ENCODE peak calls at places on chromosome 14, in six cellular contexts. T is HFFc6, D is B cell, F is natural killer cell, G is RWPE2, J is spleen. C is an unnamed sample.

GRCh38 chr14:53683229-53683628 is 273.4 kb downstream of the BMP4 start:
- DNase-seq in T (no peak), D (no peak), F (no peak), G (no peak), J (no peak), C (no peak)

GRCh38 chr14:36981832-36982528 is 190.4 kb downstream of the SLC25A21 start:
- DNase-seq in T (peak), D (no peak), F (no peak), G (no peak), J (no peak), C (no peak)

GRCh38 chr14:106843951-106844483 is 1317.6 kb downstream of the TMEM121 start:
- DNase-seq in T (no peak), D (peak), F (peak), G (no peak), J (peak), C (no peak)

GRCh38 chr14:66974397-66975025 is 214.7 kb upstream of the GARIN2 start:
- DNase-seq in T (peak), D (no peak), F (no peak), G (no peak), J (no peak), C (no peak)

GRCh38 chr14:31070431-31070830 is 44.3 kb upstream of the STRN3 start:
- DNase-seq in T (peak), D (no peak), F (no peak), G (no peak), J (no peak), C (peak)

GRCh38 chr14:64464695-64465094 is 604 bp upstream of the AKAP5 start:
- DNase-seq in T (no peak), D (no peak), F (no peak), G (no peak), J (no peak), C (no peak)

GRCh38 chr14:56339855-56340701 is 221.9 kb downstream of the PELI2 start:
- DNase-seq in T (peak), D (peak), F (peak), G (no peak), J (peak), C (peak)

GRCh38 chr14:68564236-68564825 is 228.5 kb downstream of the ZFP36L1 start:
- DNase-seq in T (no peak), D (peak), F (no peak), G (no peak), J (no peak), C (no peak)

GRCh38 chr14:25015761-25016160 is 34.2 kb downstream of the STXBP6 start:
- DNase-seq in T (no peak), D (no peak), F (no peak), G (no peak), J (no peak), C (no peak)

GRCh38 chr14:92917956-92918355 is 5.0 kb upstream of the CHGA start:
- DNase-seq in T (no peak), D (no peak), F (no peak), G (no peak), J (no peak), C (no peak)

GRCh38 chr14:92920001-92920400 is 2.9 kb upstream of the CHGA start:
- DNase-seq in T (no peak), D (no peak), F (no peak), G (no peak), J (no peak), C (no peak)

GRCh38 chr14:92914087-92914656 is 8.8 kb upstream of the CHGA start:
- DNase-seq in T (no peak), D (no peak), F (no peak), G (no peak), J (no peak), C (no peak)

GRCh38 chr14:92917041-92917940 is 5.7 kb upstream of the CHGA start:
- DNase-seq in T (no peak), D (no peak), F (no peak), G (no peak), J (no peak), C (no peak)

DNA sequence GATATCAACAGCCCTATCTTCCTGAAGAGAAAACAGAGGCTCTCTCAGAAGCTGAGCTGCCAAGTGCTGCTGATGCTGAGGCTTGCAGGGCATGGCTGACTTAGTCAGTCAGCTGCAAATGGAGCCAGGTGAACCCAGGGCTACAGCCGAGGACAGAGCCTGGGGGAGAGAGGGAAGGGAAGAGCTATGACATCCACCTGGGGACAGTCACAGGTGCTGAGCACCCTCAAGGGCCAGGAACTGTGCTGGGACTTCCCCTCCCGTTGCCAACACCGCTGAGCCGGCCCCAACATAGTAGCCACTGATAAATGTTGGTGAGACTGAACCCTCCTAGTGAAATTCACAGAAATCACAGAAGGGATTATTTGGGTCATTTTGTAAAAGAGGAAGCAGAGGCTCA is 6.7 kb upstream of the CHGA start:
- DNase-seq in T (no peak), D (no peak), F (no peak), G (no peak), J (no peak), C (no peak)
- TF ChIP-seq CTCF in T (no peak), D (no peak), F (no peak), G (no peak), J (no peak), C (no peak)

GRCh38 chr14:89241265-89241664 is 175.8 kb downstream of the FOXN3 start:
- DNase-seq in T (no peak), D (peak), F (no peak), G (no peak), J (no peak), C (no peak)

GRCh38 chr14:89240414-89240813 is 176.6 kb downstream of the FOXN3 start:
- DNase-seq in T (no peak), D (no peak), F (no peak), G (no peak), J (no peak), C (peak)

GRCh38 chr14:89241934-89242670 is 174.9 kb downstream of the FOXN3 start:
- DNase-seq in T (no peak), D (no peak), F (no peak), G (no peak), J (no peak), C (no peak)

GRCh38 chr14:89236846-89237245 is 180.2 kb downstream of the FOXN3 start:
- DNase-seq in T (no peak), D (no peak), F (no peak), G (no peak), J (no peak), C (no peak)

GRCh38 chr14:89237923-89238529 is 179.0 kb downstream of the FOXN3 start:
- DNase-seq in T (no peak), D (no peak), F (no peak), G (no peak), J (no peak), C (no peak)
- TF ChIP-seq CTCF in T (peak), D (no peak), F (no peak), G (peak), J (no peak), C (peak)

DNA sequence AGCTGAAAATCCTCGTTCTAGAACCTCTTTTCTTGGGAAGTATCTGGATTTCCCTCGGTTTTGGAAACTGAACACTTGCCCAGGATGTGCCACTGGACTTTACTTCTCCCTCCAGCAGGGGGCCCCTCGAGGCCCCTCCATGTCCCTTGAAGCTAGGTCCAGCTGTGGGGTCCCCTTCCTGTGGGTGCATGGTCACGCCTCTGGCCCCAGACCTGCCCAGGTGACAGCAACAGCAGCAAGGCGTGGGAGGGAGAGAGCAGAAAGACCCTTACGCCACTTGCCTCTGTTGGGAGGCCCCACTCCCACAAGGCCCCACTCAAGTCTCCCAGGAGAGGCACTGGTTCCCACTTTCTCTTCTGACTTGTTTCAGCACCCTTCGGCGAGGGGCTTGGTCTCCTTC is 3.1 kb downstream of the SLC25A29 start:
- DNase-seq in T (no peak), D (no peak), F (no peak), G (no peak), J (no peak), C (no peak)
- TF ChIP-seq CTCF in T (peak), D (peak), F (peak), G (peak), J (peak), C (peak)

DNA sequence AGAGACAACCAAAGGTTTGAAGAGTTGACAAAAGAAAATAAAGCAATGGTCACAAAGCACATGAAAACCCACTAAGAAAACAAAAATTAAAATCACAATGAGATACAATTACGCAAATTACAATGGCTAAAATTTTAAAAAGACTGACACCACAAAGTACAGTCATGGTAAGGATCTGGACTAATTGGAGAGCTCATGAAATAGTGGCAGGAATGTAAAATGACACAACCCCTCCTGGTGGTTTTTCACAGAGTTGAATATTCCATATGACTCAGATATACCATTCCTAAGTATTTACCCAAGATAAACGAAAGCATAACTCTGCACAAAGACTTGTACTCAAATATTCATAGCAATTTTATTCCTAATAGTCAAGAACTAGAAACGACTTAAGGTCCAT is 65.9 kb downstream of the NOVA1 start:
- DNase-seq in T (no peak), D (no peak), F (no peak), G (no peak), J (no peak), C (no peak)
- TF ChIP-seq CTCF in T (no peak), D (no peak), F (no peak), G (peak), J (no peak), C (peak)

DNA sequence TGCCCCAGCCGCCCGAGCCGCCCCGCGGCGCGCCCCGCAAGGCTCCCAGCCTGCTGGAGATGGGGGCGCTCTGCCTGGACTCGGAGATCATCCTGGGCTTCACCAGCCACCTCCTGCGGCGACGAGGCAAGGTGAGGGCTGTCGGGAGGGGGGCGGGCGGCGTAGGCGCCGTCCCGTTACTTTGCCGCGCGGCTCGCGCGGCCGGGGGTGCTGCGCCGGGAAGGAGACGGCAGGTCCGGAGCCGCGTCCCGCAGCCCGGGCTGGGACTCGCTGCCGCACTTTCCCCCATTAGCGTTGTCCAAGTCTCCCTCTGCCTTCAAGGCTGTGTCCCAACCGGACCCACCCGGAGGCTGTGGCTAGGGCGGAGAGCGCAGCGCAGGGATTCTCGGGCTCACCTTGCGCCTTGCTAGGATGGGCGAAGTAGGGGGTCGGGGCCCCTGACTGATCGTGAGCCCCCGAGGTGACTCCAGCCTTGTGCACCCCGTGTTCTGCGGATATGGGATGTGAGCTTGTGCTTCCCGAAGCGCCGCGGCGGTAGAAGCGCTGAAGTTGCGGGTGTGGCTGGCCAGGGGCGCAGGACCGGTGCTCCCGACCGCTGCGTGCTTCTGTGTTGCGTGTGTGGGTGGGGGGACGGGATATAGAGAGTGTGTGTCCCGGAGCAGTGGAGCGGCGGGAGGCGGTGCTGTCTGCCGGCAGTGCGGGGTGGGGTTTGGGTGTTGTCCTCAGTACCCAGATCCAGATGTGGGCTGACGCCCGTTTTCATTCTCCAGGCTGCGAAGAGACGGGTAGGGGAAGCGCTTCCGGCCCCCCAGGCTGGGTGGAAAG is 1.7 kb upstream of the KIF26A start:
- DNase-seq in T (no peak), D (no peak), F (no peak), G (peak), J (peak), C (no peak)
- TF ChIP-seq CTCF in T (no peak), D (no peak), F (no peak), G (no peak), J (no peak), C (no peak)

DNA sequence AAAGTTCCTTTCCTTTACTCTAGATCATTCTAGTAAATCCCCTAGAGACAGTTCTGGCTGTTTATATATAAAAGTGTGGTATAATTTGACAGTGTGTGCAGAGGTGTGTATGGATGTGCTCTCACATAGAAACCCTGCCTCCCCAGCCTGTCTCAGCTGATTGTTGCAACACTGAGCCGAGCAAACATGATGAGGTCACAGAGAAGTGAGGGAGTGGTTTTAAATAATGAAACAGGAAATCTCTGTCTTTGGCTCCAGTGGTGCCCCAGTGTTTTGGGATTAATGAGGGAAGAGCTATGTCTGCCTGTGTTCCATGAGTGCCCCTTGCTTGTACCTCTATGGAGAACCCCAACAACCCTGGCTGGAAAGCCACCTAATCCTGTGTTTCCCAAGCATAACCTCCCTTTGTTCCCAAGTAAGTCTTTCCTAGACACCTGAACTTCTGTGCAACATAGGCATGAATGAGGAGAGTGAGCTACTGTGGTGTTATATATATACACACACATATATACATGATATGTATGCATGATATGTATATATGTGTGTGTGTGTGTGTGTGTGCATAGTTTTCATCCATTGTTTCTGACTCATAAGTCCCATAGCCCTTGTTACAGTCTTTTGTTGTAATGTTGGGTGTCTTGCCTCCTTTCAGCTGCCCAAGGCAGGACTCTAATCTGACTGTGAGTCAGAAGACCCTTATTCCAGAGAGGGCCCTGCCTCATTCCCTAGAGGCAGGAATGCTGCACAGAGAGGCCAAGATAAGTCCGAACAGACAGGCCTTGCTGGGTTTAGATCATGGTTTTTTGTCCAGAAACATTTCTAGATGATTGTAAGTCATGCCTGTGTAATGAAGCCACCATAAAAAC is 18.0 kb downstream of the TRAF3 start:
- DNase-seq in T (peak), D (peak), F (no peak), G (no peak), J (no peak), C (no peak)
- TF ChIP-seq CTCF in T (peak), D (no peak), F (no peak), G (no peak), J (no peak), C (peak)

DNA sequence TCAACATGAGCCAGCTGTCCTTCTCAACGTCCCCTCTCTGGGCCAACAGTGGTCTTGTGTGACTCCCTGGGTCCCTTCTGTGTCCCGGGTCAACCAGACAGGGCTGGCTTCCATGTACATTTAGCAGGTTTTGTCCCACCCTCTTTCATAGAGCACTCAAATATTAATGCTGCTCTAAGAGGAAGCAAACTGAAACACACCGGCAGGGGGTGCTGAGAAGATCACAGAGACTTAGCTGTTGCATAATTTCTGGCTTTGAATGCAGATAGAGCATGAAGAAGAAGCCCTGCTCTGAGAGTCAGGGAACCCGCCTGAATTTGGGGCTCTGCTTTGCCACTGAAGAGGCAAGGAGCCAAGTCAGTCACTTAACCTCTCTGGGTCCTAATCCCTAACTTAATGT is 138.7 kb downstream of the ESRRB start:
- DNase-seq in T (peak), D (no peak), F (no peak), G (no peak), J (peak), C (no peak)
- TF ChIP-seq CTCF in T (peak), D (no peak), F (no peak), G (no peak), J (peak), C (peak)

DNA sequence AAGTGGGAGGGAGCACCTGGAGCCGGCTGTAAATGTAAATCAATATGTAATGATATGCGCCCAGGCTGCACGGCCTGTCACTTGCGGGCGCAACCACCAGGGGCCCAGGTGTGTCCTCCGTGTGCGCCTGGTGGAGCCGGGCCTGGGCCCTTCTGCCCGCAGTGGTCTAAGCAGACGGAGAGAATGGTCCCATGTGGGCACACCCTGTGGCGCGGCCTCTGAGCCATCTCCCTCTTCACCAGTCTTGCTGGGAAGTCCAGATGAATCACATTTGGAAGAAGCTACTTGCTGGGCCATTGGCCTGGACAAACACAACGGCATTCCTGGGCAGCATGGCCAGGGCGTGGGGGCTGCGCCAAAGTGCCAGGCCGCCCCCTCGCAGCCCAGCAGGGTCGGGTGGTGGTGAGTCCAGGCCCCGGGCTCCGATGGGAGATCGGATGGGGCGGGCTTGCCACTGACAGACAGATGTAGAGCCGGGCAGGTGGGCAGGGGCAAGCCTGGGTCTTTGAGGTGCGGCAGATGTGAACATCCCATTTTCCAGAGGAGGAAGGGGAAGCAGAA is 193.2 kb upstream of the C14orf180 start:
- DNase-seq in T (no peak), D (no peak), F (peak), G (peak), J (peak), C (no peak)
- TF ChIP-seq CTCF in T (no peak), D (no peak), F (no peak), G (no peak), J (no peak), C (no peak)

GRCh38 chr14:96459851-96460250 is 42.3 kb upstream of the PAPOLA start:
- DNase-seq in T (no peak), D (no peak), F (no peak), G (no peak), J (no peak), C (no peak)

GRCh38 chr14:96466918-96467317 is 35.3 kb upstream of the PAPOLA start:
- DNase-seq in T (no peak), D (no peak), F (no peak), G (no peak), J (no peak), C (no peak)

GRCh38 chr14:96464136-96464535 is 38.0 kb upstream of the PAPOLA start:
- DNase-seq in T (no peak), D (no peak), F (no peak), G (no peak), J (no peak), C (no peak)

DNA sequence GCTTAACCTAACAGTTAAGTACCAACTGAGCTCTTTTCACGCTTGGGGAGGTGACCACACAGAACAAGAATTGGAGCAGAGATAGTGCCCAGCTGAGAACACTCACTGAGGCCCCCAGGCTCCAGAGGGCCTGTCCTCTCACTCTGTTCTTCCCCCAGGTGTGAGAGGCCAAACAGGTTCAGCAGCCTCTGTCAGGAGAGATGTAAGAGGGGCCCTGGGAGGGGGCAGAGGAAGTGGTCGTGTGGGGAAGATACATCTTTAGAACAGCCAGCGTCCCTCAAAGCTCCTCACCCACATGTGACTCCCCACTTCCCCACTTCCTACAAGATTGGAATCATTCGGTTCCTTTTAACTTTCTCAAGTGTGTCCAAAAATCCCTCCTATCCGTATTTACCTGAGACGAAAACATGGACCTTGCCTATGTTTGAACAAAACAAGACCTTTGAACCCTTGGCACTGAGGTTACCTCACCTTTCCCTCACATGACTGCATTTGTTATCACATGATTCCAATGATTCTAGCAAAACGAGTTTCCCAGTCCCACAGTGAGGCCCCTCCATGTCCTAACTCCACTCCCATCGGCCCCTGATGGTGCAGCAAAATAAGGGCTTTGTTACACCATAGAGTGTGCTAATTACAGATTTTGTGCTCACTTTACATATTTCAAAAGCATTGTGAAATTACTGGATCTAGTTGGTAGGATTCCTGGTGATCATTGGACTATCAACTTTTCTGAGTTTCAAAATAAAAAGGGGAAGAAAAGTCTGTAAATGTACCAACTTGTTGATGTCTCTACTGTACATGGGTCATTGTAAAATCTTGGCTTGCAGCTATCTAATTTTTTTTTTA is 40.0 kb upstream of the PAPOLA start:
- DNase-seq in T (no peak), D (no peak), F (no peak), G (no peak), J (no peak), C (no peak)
- TF ChIP-seq CTCF in T (no peak), D (no peak), F (no peak), G (no peak), J (no peak), C (no peak)

C was measured in AG04450.